ENCODE peak calls at places on chromosomes 3 and 15, in seven cellular contexts. G is A549, L is gastrocnemius medialis, U is upper lobe of left lung, R is stomach, C is tibial nerve, Z is body of pancreas. O is an unnamed sample.

GRCh38 chr3:101853465-101853864 is 4.2 kb downstream of the NFKBIZ start:
- DNase-seq in G (no peak), L (no peak), U (peak; percentile 7), R (no peak), C (no peak), Z (no peak), O (no peak)

GRCh38 chr3:178304758-178305157 is 231.5 kb upstream of the KCNMB2 start:
- DNase-seq in G (no peak), L (no peak), U (no peak), R (no peak), C (no peak), Z (no peak), O (no peak)

GRCh38 chr15:100081454-100081853 is 260.3 kb downstream of the ADAMTS17 start:
- DNase-seq in G (no peak), L (no peak), U (no peak), R (no peak), C (no peak), Z (peak; percentile 51), O (no peak)

GRCh38 chr3:177724020-177724638 is 526.8 kb upstream of the TBL1XR1 start:
- DNase-seq in G (no peak), L (peak; percentile 94), U (no peak), R (peak; percentile 44), C (peak; percentile 69), Z (no peak), O (peak; percentile 91)

GRCh38 chr15:68646751-68647150 is 68.0 kb downstream of the CORO2B start:
- DNase-seq in G (no peak), L (no peak), U (no peak), R (no peak), C (no peak), Z (no peak), O (no peak)

GRCh38 chr3:46184469-46184868 is 23.6 kb downstream of the CCR1 start:
- DNase-seq in G (no peak), L (no peak), U (no peak), R (no peak), C (no peak), Z (no peak), O (no peak)

GRCh38 chr15:60993008-60993407 is 236.1 kb downstream of the RORA start:
- DNase-seq in G (no peak), L (no peak), U (no peak), R (no peak), C (no peak), Z (no peak), O (no peak)

GRCh38 chr3:39809181-39809994 is at the start of gene MYRIP:
- DNase-seq in G (no peak), L (peak; percentile 27), U (peak; percentile 94), R (peak; percentile 90), C (no peak), Z (peak; percentile 91), O (peak; percentile 63)

GRCh38 chr15:80709542-80709941 is 14.4 kb downstream of the ABHD17C start:
- DNase-seq in G (no peak), L (no peak), U (no peak), R (peak; percentile 75), C (no peak), Z (no peak), O (no peak)

GRCh38 chr3:169362261-169362660 is 301.3 kb downstream of the MECOM start:
- DNase-seq in G (no peak), L (no peak), U (no peak), R (peak; percentile 66), C (no peak), Z (peak; percentile 73), O (no peak)

GRCh38 chr3:139418144-139418543 is 28.7 kb upstream of the COPB2 start:
- DNase-seq in G (no peak), L (no peak), U (no peak), R (no peak), C (no peak), Z (no peak), O (no peak)

GRCh38 chr15:67521770-67522568 is 1.0 kb downstream of the C15orf61 start:
- DNase-seq in G (peak; percentile 8), L (peak; percentile 28), U (no peak), R (no peak), C (no peak), Z (no peak), O (no peak)

GRCh38 chr3:69888946-69889315 is 110.6 kb upstream of the SAMMSON start:
- DNase-seq in G (no peak), L (no peak), U (no peak), R (no peak), C (no peak), Z (no peak), O (no peak)

GRCh38 chr15:35252351-35252865 is 167.3 kb upstream of the NANOGP8 start:
- DNase-seq in G (no peak), L (no peak), U (no peak), R (no peak), C (no peak), Z (no peak), O (no peak)

GRCh38 chr3:38152660-38153059 is 12.7 kb upstream of the OXSR1 start:
- DNase-seq in G (no peak), L (no peak), U (no peak), R (no peak), C (no peak), Z (no peak), O (no peak)

GRCh38 chr15:66497502-66498455 is at the start of gene SNAPC5:
- DNase-seq in G (peak; percentile 96), L (peak; percentile 95), U (peak; percentile 99), R (peak; percentile 99), C (peak; percentile 97), Z (peak; percentile 98), O (peak; percentile 98)

GRCh38 chr3:126995926-126996512 is 13.1 kb downstream of the PLXNA1 start:
- DNase-seq in G (no peak), L (no peak), U (peak; percentile 64), R (no peak), C (no peak), Z (no peak), O (no peak)
- H3K4me1 ChIP-seq in G (no peaks in the 10 kb centered on the region), L (peaks cover 46% of the 10 kb centered on the region), U (peaks cover 42% of the 10 kb centered on the region), R (peaks cover 12% of the 10 kb centered on the region), C (peaks cover 49% of the 10 kb centered on the region), Z (peaks cover 12% of the 10 kb centered on the region), O (peaks cover 31% of the 10 kb centered on the region)

GRCh38 chr3:10160925-10161324 is 3.8 kb upstream of the IRAK2 start:
- DNase-seq in G (peak; percentile 15), L (no peak), U (no peak), R (no peak), C (no peak), Z (no peak), O (no peak)
- H3K27ac ChIP-seq in G (no peak overlapping the region), L (no peak overlapping the region), U (no peak overlapping the region), R (no peak overlapping the region), C (no peak overlapping the region), Z (no peak overlapping the region), O (no peak overlapping the region)

GRCh38 chr3:50235716-50236483 is at the start of gene GNAI2:
- DNase-seq in G (peak; percentile 94), L (peak; percentile 99), U (peak; percentile 99), R (peak; percentile 99), C (peak; percentile 96), Z (peak; percentile 98), O (peak; percentile 99)
- TF ChIP-seq POLR2A in G (peak; percentile 84), L (peak; percentile 97), U (peak; percentile 94), R (no peak), C (peak; percentile 88), Z (peak; percentile 63), O (peak; percentile 98)

GRCh38 chr15:101188517-101189340 is 63.1 kb downstream of the CHSY1 start:
- DNase-seq in G (no peak), L (no peak), U (peak; percentile 81), R (peak; percentile 58), C (no peak), Z (no peak), O (no peak)
- H3K4me1 ChIP-seq in G (peaks cover 19% of the 10 kb centered on the region), L (peaks cover 49% of the 10 kb centered on the region), U (peaks cover 36% of the 10 kb centered on the region), R (peaks cover 50% of the 10 kb centered on the region), C (peaks cover 36% of the 10 kb centered on the region), Z (peaks cover 17% of the 10 kb centered on the region), O (no peaks in the 10 kb centered on the region)

GRCh38 chr3:112651516-112651915 is 10.6 kb upstream of the CCDC80 start:
- DNase-seq in G (no peak), L (no peak), U (no peak), R (no peak), C (no peak), Z (no peak), O (no peak)
- H3K27ac ChIP-seq in G (peak overlapping the region; percentile 99), L (no peak overlapping the region), U (no peak overlapping the region), R (no peak overlapping the region), C (no peak overlapping the region), Z (no peak overlapping the region), O (peak overlapping the region; percentile 15)

GRCh38 chr15:72116680-72117447 is 1.1 kb downstream of the MYO9A start:
- DNase-seq in G (peak; percentile 34), L (peak; percentile 61), U (no peak), R (no peak), C (peak; percentile 34), Z (peak; percentile 24), O (peak; percentile 51)

GRCh38 chr15:72117448-72117697 is 577 bp downstream of the MYO9A start:
- DNase-seq in G (peak; percentile 87), L (peak; percentile 80), U (peak; percentile 97), R (peak; percentile 79), C (peak; percentile 58), Z (peak; percentile 68), O (peak; percentile 82)

GRCh38 chr15:72113347-72114031 is 4.5 kb downstream of the MYO9A start:
- DNase-seq in G (no peak), L (no peak), U (no peak), R (no peak), C (no peak), Z (no peak), O (no peak)

GRCh38 chr15:72118400-72118978 is at the start of gene SENP8:
- DNase-seq in G (no peak), L (no peak), U (peak; percentile 79), R (no peak), C (no peak), Z (no peak), O (no peak)

GRCh38 chr15:72117698-72118399 is at the start of gene MYO9A:
- DNase-seq in G (peak; percentile 99), L (peak; percentile 97), U (peak; percentile 100), R (peak; percentile 98), C (peak; percentile 97), Z (peak; percentile 99), O (peak; percentile 99)
- TF ChIP-seq POLR2A in G (peak; percentile 64), L (peak; percentile 96), U (peak; percentile 64), R (no peak), C (peak; percentile 5), Z (peak; percentile 61), O (peak; percentile 75)

GRCh38 chr3:149373235-149374125 is 4.0 kb downstream of the TM4SF1 start:
- DNase-seq in G (peak; percentile 73), L (no peak), U (no peak), R (no peak), C (no peak), Z (no peak), O (no peak)
- H3K4me1 ChIP-seq in G (peaks cover 70% of the 10 kb centered on the region), L (peaks cover 3% of the 10 kb centered on the region), U (peaks cover 41% of the 10 kb centered on the region), R (peaks cover 40% of the 10 kb centered on the region), C (peaks cover 12% of the 10 kb centered on the region), Z (peaks cover 75% of the 10 kb centered on the region), O (peaks cover 53% of the 10 kb centered on the region)

O was measured in heart left ventricle.